ENCODE peak calls at places on chromosome 3, in seven cellular contexts. One of them, this sample, is unnamed.

GRCh38 chr3:62090066-62090465 is 283.3 kb downstream of the FEZF2 start:
- DNase-seq in heart left ventricle: no peak
- DNase-seq in lung: no peak
- DNase-seq in right lobe of liver: no peak
- DNase-seq in adrenal gland: no peak
- DNase-seq in body of pancreas: no peak
- DNase-seq in cardiac muscle cell: no peak
- DNase-seq in this sample: no peak

GRCh38 chr3:106611841-106612240 is 743.0 kb upstream of the CBLB start:
- DNase-seq in heart left ventricle: no peak
- DNase-seq in lung: no peak
- DNase-seq in right lobe of liver: no peak
- DNase-seq in adrenal gland: no peak
- DNase-seq in body of pancreas: no peak
- DNase-seq in cardiac muscle cell: peak; percentile 71
- DNase-seq in this sample: no peak

GRCh38 chr3:73144276-73144675 is 82.8 kb downstream of the EBLN2 start:
- DNase-seq in heart left ventricle: peak; percentile 25
- DNase-seq in lung: no peak
- DNase-seq in right lobe of liver: no peak
- DNase-seq in adrenal gland: peak; percentile 26
- DNase-seq in body of pancreas: no peak
- DNase-seq in cardiac muscle cell: peak; percentile 16
- DNase-seq in this sample: no peak

GRCh38 chr3:3639078-3639477 is 160.2 kb upstream of the LRRN1 start:
- DNase-seq in heart left ventricle: no peak
- DNase-seq in lung: no peak
- DNase-seq in right lobe of liver: no peak
- DNase-seq in adrenal gland: no peak
- DNase-seq in body of pancreas: no peak
- DNase-seq in cardiac muscle cell: no peak
- DNase-seq in this sample: no peak

GRCh38 chr3:14770591-14770990 is 48.2 kb upstream of the FGD5 start:
- DNase-seq in heart left ventricle: no peak
- DNase-seq in lung: no peak
- DNase-seq in right lobe of liver: no peak
- DNase-seq in adrenal gland: no peak
- DNase-seq in body of pancreas: no peak
- DNase-seq in cardiac muscle cell: no peak
- DNase-seq in this sample: no peak

GRCh38 chr3:23390446-23390845 is 187.3 kb downstream of the UBE2E2 start:
- DNase-seq in heart left ventricle: no peak
- DNase-seq in lung: no peak
- DNase-seq in right lobe of liver: no peak
- DNase-seq in adrenal gland: no peak
- DNase-seq in body of pancreas: no peak
- DNase-seq in cardiac muscle cell: no peak
- DNase-seq in this sample: no peak

GRCh38 chr3:150005243-150006102 is 34.8 kb upstream of the PFN2 start:
- DNase-seq in heart left ventricle: no peak
- DNase-seq in lung: no peak
- DNase-seq in right lobe of liver: no peak
- DNase-seq in adrenal gland: no peak
- DNase-seq in body of pancreas: no peak
- DNase-seq in cardiac muscle cell: no peak
- DNase-seq in this sample: no peak

GRCh38 chr3:48086736-48087470 is 70.7 kb upstream of the MAP4 start:
- DNase-seq in heart left ventricle: no peak
- DNase-seq in lung: no peak
- DNase-seq in right lobe of liver: no peak
- DNase-seq in adrenal gland: no peak
- DNase-seq in body of pancreas: no peak
- DNase-seq in cardiac muscle cell: peak; percentile 46
- DNase-seq in this sample: peak; percentile 53

GRCh38 chr3:57791245-57791644 is 35.1 kb downstream of the SLMAP start:
- DNase-seq in heart left ventricle: no peak
- DNase-seq in lung: no peak
- DNase-seq in right lobe of liver: no peak
- DNase-seq in adrenal gland: no peak
- DNase-seq in body of pancreas: no peak
- DNase-seq in cardiac muscle cell: peak; percentile 35
- DNase-seq in this sample: no peak

DNA sequence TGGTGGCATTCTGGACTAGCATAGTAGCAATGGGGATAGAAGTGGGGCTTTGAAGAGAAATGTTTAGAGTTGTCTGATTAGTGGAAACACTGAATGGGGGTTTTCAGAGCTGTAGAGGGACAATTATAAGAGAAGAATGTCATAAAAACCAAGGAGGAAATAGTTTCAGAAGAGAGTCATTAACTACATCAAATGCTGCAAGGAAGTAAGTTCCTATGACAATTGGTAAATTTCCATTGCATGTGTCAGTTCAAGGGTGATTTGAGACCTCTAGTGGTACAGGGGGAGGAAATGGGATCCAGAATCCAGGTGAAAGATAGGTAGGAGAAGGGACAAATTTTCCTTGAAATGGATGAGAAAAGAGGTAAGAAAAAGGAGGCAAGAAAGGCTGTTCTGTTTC is 68.3 kb upstream of the TBC1D5 start:
- DNase-seq in heart left ventricle: no peak
- DNase-seq in lung: no peak
- DNase-seq in right lobe of liver: no peak
- DNase-seq in adrenal gland: no peak
- DNase-seq in body of pancreas: no peak
- DNase-seq in cardiac muscle cell: peak; percentile 21
- DNase-seq in this sample: no peak
- TF ChIP-seq CTCF in heart left ventricle: no peak
- TF ChIP-seq CTCF in lung: no peak
- TF ChIP-seq CTCF in right lobe of liver: peak; percentile 52
- TF ChIP-seq CTCF in adrenal gland: no peak
- TF ChIP-seq CTCF in body of pancreas: no peak
- TF ChIP-seq CTCF in cardiac muscle cell: peak; percentile 26
- TF ChIP-seq CTCF in this sample: no peak

GRCh38 chr3:46565607-46566039 is 479 bp downstream of the LRRC2 start:
- DNase-seq in heart left ventricle: peak; percentile 38
- DNase-seq in lung: no peak
- DNase-seq in right lobe of liver: peak; percentile 44
- DNase-seq in adrenal gland: no peak
- DNase-seq in body of pancreas: no peak
- DNase-seq in cardiac muscle cell: no peak
- DNase-seq in this sample: no peak
- H3K4me3 ChIP-seq in heart left ventricle: peak overlapping the region; percentile 71
- H3K4me3 ChIP-seq in lung: peak overlapping the region; percentile 32
- H3K4me3 ChIP-seq in right lobe of liver: peak overlapping the region; percentile 86
- H3K4me3 ChIP-seq in adrenal gland: no peak overlapping the region
- H3K4me3 ChIP-seq in body of pancreas: peak overlapping the region; percentile 35
- H3K4me3 ChIP-seq in cardiac muscle cell: peak overlapping the region; percentile 36
- H3K4me3 ChIP-seq in this sample: peak overlapping the region; percentile 63

GRCh38 chr3:155238845-155239244 is 54.6 kb downstream of the STRIT1 start:
- DNase-seq in heart left ventricle: no peak
- DNase-seq in lung: no peak
- DNase-seq in right lobe of liver: no peak
- DNase-seq in adrenal gland: no peak
- DNase-seq in body of pancreas: no peak
- DNase-seq in cardiac muscle cell: no peak
- DNase-seq in this sample: no peak
- H3K9me3 ChIP-seq in heart left ventricle: no peaks in the 10 kb centered on the region
- H3K9me3 ChIP-seq in lung: peaks cover 5% of the 10 kb centered on the region
- H3K9me3 ChIP-seq in right lobe of liver: no peaks in the 10 kb centered on the region
- H3K9me3 ChIP-seq in adrenal gland: no peaks in the 10 kb centered on the region
- H3K9me3 ChIP-seq in body of pancreas: no peaks in the 10 kb centered on the region
- H3K9me3 ChIP-seq in cardiac muscle cell: no peaks in the 10 kb centered on the region
- H3K9me3 ChIP-seq in this sample: no peaks in the 10 kb centered on the region

GRCh38 chr3:11774296-11774877 is 72.3 kb downstream of the TAMM41 start:
- DNase-seq in heart left ventricle: no peak
- DNase-seq in lung: peak; percentile 37
- DNase-seq in right lobe of liver: peak; percentile 37
- DNase-seq in adrenal gland: peak; percentile 45
- DNase-seq in body of pancreas: peak; percentile 69
- DNase-seq in cardiac muscle cell: peak; percentile 56
- DNase-seq in this sample: no peak
- TF ChIP-seq CTCF in heart left ventricle: peak; percentile 15
- TF ChIP-seq CTCF in lung: peak; percentile 6
- TF ChIP-seq CTCF in right lobe of liver: peak; percentile 44
- TF ChIP-seq CTCF in adrenal gland: peak; percentile 43
- TF ChIP-seq CTCF in body of pancreas: peak; percentile 30
- TF ChIP-seq CTCF in cardiac muscle cell: peak; percentile 55
- TF ChIP-seq CTCF in this sample: peak; percentile 66

GRCh38 chr3:39107056-39107873 is at the start of the genes GORASP1 and TTC21A:
- DNase-seq in heart left ventricle: peak; percentile 91
- DNase-seq in lung: peak; percentile 90
- DNase-seq in right lobe of liver: peak; percentile 90
- DNase-seq in adrenal gland: peak; percentile 90
- DNase-seq in body of pancreas: peak; percentile 92
- DNase-seq in cardiac muscle cell: peak; percentile 91
- DNase-seq in this sample: peak; percentile 58

GRCh38 chr3:39104961-39105686 is 2.3 kb downstream of the GORASP1 start:
- DNase-seq in heart left ventricle: no peak
- DNase-seq in lung: no peak
- DNase-seq in right lobe of liver: no peak
- DNase-seq in adrenal gland: no peak
- DNase-seq in body of pancreas: no peak
- DNase-seq in cardiac muscle cell: no peak
- DNase-seq in this sample: no peak

GRCh38 chr3:39103791-39104552 is 3.5 kb downstream of the GORASP1 start:
- DNase-seq in heart left ventricle: no peak
- DNase-seq in lung: no peak
- DNase-seq in right lobe of liver: no peak
- DNase-seq in adrenal gland: no peak
- DNase-seq in body of pancreas: no peak
- DNase-seq in cardiac muscle cell: no peak
- DNase-seq in this sample: no peak

GRCh38 chr3:39106281-39107055 is 959 bp downstream of the GORASP1 start:
- DNase-seq in heart left ventricle: no peak
- DNase-seq in lung: no peak
- DNase-seq in right lobe of liver: no peak
- DNase-seq in adrenal gland: no peak
- DNase-seq in body of pancreas: no peak
- DNase-seq in cardiac muscle cell: peak; percentile 46
- DNase-seq in this sample: no peak

GRCh38 chr3:39105687-39106063 is 1.8 kb downstream of the GORASP1 start:
- DNase-seq in heart left ventricle: no peak
- DNase-seq in lung: no peak
- DNase-seq in right lobe of liver: no peak
- DNase-seq in adrenal gland: no peak
- DNase-seq in body of pancreas: no peak
- DNase-seq in cardiac muscle cell: no peak
- DNase-seq in this sample: no peak
- H3K4me3 ChIP-seq in heart left ventricle: no peak overlapping the region
- H3K4me3 ChIP-seq in lung: no peak overlapping the region
- H3K4me3 ChIP-seq in right lobe of liver: no peak overlapping the region
- H3K4me3 ChIP-seq in adrenal gland: no peak overlapping the region
- H3K4me3 ChIP-seq in body of pancreas: no peak overlapping the region
- H3K4me3 ChIP-seq in cardiac muscle cell: peak overlapping the region; percentile 95
- H3K4me3 ChIP-seq in this sample: peak overlapping the region; percentile 92

GRCh38 chr3:138942271-138942670 is 4.7 kb downstream of the FOXL2 start:
- DNase-seq in heart left ventricle: no peak
- DNase-seq in lung: no peak
- DNase-seq in right lobe of liver: no peak
- DNase-seq in adrenal gland: no peak
- DNase-seq in body of pancreas: no peak
- DNase-seq in cardiac muscle cell: no peak
- DNase-seq in this sample: no peak
- H3K9me3 ChIP-seq in heart left ventricle: no peaks in the 10 kb centered on the region
- H3K9me3 ChIP-seq in lung: peaks cover 8% of the 10 kb centered on the region
- H3K9me3 ChIP-seq in right lobe of liver: no peaks in the 10 kb centered on the region
- H3K9me3 ChIP-seq in adrenal gland: no peaks in the 10 kb centered on the region
- H3K9me3 ChIP-seq in body of pancreas: no peaks in the 10 kb centered on the region
- H3K9me3 ChIP-seq in cardiac muscle cell: no peaks in the 10 kb centered on the region
- H3K9me3 ChIP-seq in this sample: peaks cover 14% of the 10 kb centered on the region

This sample was measured in AG04450.